ENCODE peak calls at places on chromosomes 1 and 21, in six cellular contexts. L is heart left ventricle, C is psoas muscle, G is cardiac muscle cell, M is coronary artery, R is RWPE2. S is an unnamed sample.

GRCh38 chr21:28212056-28212455 is 780.6 kb downstream of the LTN1 start:
- DNase-seq in R (no peak), M (no peak), L (peak; percentile 39), G (no peak), C (no peak), S (no peak)

GRCh38 chr1:95207223-95207935 is 26.6 kb upstream of the RWDD3 start:
- DNase-seq in L (peak; percentile 39), G (peak; percentile 13), R (no peak), M (no peak), C (no peak), S (no peak)

GRCh38 chr1:36606908-36607651 is 124.4 kb upstream of the CSF3R start:
- DNase-seq in M (no peak), L (no peak), R (no peak), G (no peak), C (no peak), S (no peak)

GRCh38 chr1:156857532-156857931 is 1.4 kb downstream of the INSRR start:
- DNase-seq in M (no peak), L (no peak), G (no peak), C (no peak), R (no peak), S (no peak)

GRCh38 chr1:199859525-199859924 is 168.0 kb upstream of the NR5A2 start:
- DNase-seq in G (no peak), R (no peak), M (no peak), C (no peak), L (no peak), S (peak; percentile 55)

GRCh38 chr1:201298381-201299367 is 15.4 kb downstream of the PKP1 start:
- DNase-seq in L (no peak), R (no peak), C (no peak), G (no peak), M (no peak), S (no peak)

GRCh38 chr1:167934407-167935251 is 1.9 kb upstream of the DCAF6 start:
- DNase-seq in R (no peak), M (no peak), L (no peak), G (peak; percentile 25), C (no peak), S (peak; percentile 37)

GRCh38 chr1:7159116-7159781 is 374.0 kb downstream of the CAMTA1 start:
- DNase-seq in R (no peak), L (no peak), C (no peak), G (no peak), M (no peak), S (peak; percentile 1)

GRCh38 chr1:115184260-115184950 is 95.1 kb upstream of the TSPAN2 start:
- DNase-seq in G (peak; percentile 27), L (peak; percentile 47), M (no peak), R (no peak), C (no peak), S (no peak)
- TF ChIP-seq CTCF in G (no peak), L (no peak), M (no peak), R (no peak), C (peak; percentile 7), S (no peak)

GRCh38 chr1:45200906-45201500 is 5.4 kb downstream of the ZSWIM5 start:
- DNase-seq in C (no peak), M (no peak), L (no peak), G (no peak), R (no peak), S (no peak)

GRCh38 chr1:45200435-45200834 is 6.0 kb downstream of the ZSWIM5 start:
- DNase-seq in C (no peak), L (no peak), G (no peak), R (no peak), M (no peak), S (no peak)

GRCh38 chr1:45206808-45207624 is 611 bp upstream of the ZSWIM5 start:
- DNase-seq in G (no peak), R (no peak), M (no peak), C (no peak), L (no peak), S (no peak)

GRCh38 chr1:45205910-45206721 is at the start of gene ZSWIM5:
- DNase-seq in L (peak; percentile 52), G (peak; percentile 83), M (peak; percentile 75), R (peak; percentile 62), C (peak; percentile 73), S (peak; percentile 41)

DNA sequence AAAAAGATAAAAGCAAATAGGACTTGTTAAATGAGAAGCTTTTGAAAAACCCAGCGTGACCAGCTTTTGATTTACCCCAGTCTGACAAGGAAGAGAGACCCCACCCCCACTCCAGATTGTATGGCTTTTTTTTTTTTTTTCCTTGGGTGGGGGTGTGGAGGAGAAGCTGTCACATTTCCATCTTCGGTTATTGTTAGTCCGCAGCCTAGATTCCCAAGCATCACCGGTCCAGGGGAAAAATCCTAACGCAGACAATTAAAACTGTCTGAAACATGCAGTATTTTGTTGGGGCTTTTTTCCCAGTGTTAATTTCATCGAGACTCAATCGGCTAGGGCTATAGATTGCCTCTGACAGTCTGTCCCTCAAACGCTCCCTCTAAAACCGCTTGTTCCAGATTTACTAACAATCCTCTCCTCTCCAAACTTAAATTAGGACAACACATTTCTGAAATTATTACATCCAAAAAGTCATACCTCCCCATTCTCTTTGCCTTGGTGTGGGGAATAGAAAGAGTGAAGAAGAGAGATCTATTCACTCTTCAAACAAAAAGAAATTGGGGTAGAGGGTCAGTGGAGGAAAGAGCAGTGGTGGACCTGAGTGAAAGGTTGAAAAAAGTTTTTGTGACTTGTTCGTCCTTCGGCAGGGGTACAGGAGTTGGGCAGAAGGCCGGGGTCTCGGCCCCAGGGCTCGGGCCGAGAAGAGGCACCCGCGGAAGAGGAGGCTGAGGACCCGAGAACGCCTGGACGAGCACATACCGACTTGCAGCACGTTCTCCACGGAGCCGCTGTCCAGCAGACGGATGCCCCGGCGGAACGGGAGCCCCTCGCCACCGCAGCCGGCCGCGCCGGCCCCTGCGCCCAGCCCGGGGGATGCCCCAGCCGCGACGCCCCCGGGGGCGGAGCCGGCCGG is 1.1 kb downstream of the ZSWIM5 start:
- DNase-seq in R (no peak), G (peak; percentile 81), L (peak; percentile 40), M (peak; percentile 79), C (peak; percentile 35), S (peak; percentile 43)
- H3K4me3 ChIP-seq in R (peak overlapping the region; percentile 79), G (peak overlapping the region; percentile 98), L (peak overlapping the region; percentile 94), M (peak overlapping the region; percentile 87), C (peak overlapping the region; percentile 97), S (peak overlapping the region; percentile 21)

DNA sequence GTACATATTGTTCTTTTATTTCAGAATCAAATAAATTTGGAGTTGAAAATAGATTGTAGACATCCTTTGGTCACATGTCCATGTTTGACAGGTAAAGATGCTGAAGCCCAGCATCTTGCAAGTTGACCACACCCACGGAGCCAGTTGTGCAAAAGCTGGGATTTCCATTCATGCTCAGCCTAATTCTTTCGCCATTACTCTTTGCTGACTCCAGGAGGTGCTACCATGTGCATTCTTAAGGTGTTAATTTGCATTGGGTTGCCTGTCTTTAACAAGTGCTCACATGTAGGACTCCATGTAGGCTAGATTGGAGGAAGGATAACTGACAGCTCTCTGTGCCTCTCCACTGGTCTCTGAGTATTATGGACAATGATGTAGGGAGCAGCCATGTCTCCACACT is 660.7 kb downstream of the LMO4 start:
- DNase-seq in L (no peak), G (no peak), C (no peak), M (no peak), R (no peak), S (no peak)
- TF ChIP-seq CTCF in L (no peak), G (no peak), C (no peak), M (no peak), R (no peak), S (no peak)

DNA sequence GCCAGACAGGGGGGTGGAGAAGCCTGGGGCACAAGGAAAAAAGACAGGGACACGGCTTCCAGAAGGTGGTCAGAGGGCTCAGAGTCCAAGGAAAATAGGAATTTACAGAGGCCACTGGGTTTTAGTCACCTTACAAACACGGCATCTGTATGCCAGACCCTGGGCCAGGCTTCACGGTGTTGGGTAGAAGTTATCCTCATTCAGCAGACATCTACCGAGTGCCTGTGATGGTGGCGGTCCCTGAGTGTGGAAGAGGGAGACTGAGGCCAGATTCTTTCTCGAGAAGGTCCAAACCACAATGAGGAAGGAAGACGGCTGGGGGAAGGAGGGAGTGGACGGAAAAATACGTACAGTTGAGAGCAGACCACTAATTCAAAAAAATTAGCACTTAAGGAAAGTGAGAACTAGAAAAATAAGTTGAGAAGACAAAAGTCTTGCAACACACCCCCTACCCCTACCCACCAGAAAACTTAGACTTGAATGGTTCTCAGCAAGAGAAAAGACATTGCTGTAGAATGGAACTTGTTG is 864 bp upstream of the BTG2 start:
- DNase-seq in C (no peak), L (no peak), M (no peak), G (no peak), R (no peak), S (no peak)
- H3K4me3 ChIP-seq in C (peak overlapping the region; percentile 93), L (peak overlapping the region; percentile 100), M (peak overlapping the region; percentile 80), G (no peak overlapping the region), R (peak overlapping the region; percentile 83), S (no peak overlapping the region)

DNA sequence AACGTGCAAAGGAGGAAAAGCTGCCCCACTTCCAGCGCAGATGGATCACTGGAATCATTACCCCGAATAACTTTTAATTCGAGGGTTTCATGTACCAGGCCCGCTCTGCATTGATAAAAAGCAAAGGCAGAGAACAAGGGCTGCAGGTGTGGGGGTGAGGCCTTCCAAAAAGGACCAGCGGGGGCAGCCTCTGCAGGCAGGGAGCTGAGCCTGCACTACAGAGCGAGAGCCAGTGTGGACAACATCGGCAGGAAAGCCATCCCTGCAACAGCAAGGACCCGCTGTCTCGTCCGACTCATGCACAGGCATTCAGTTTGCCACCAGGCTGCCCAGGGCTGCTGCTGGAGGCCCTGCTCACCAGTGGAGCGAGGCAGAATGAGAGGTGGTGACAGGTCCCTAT is 27.1 kb upstream of the AJAP1 start:
- DNase-seq in M (no peak), R (no peak), C (no peak), L (no peak), G (no peak), S (no peak)
- TF ChIP-seq CTCF in M (no peak), R (no peak), C (no peak), L (no peak), G (no peak), S (no peak)

DNA sequence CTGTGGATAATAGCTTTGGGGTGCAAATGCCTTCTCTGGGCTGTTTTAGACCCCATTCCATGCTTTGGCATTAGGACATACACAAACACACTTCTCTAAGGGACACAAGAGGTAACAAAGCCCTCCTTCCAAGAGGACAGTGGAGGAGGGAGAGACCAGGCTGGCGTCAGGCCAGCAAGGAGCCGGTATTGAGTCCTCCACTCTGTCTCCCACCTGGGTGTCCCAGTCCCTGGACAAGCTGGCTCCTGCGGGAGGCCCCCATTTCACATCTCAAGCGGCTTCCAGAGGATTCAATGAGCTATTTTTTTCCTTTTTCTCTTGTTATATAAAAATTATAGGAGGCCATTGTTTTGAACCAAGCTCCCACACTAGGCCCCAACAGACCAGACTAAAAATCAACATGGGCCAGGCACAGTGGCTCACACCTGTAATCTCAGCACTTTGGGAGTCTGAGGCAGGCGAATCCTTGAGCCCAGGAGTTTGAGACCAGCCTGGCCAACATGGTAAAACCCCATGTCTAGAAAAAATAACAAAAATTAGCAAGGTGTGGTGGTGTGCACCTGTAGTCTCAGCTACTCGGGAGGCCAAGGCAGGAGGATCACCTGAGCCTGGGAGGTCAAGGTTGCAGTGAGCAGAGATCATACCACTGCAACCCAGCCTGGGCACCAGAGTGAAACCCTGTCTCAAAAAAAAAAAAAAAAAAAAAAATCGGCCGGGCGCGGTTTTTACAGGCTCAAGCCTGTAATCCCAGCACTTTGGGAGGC is 142.9 kb downstream of the TOMM20 start:
- DNase-seq in L (no peak), R (no peak), C (no peak), M (no peak), G (no peak), S (no peak)
- H3K4me3 ChIP-seq in L (no peak overlapping the region), R (no peak overlapping the region), C (no peak overlapping the region), M (no peak overlapping the region), G (no peak overlapping the region), S (no peak overlapping the region)